ENCODE peak calls at places on chromosomes 6 and 20, in nine cellular contexts. C is activated naive CD8-positive, alpha-beta T cell treated with anti-CD3 and anti-CD28 coated beads, Interleukin-2, amount 50 U/mL, for 24 hours; G is stimulated activated CD4-positive, alpha-beta T cell treated with anti-CD3 and anti-CD28 coated beads, Interleukin-15, amount 100 ng/mL, for 1 hour; R is Calu3; Z is naive B cell; K is effector memory CD4-positive, alpha-beta T cell; O is AG08395; J is GM12865; X is AML-193. V is an unnamed sample.

GRCh38 chr20:37968726-37969401 is 64.4 kb downstream of the TTI1 start:
- DNase-seq in R (no peak), X (no peak), C (no peak), J (no peak), K (no peak), O (no peak), G (no peak), Z (no peak), V (no peak)

GRCh38 chr6:2193931-2194330 is 51.5 kb downstream of the GMDS start:
- DNase-seq in R (no peak), G (no peak), J (no peak), O (no peak), K (no peak), Z (no peak), X (no peak), C (no peak), V (no peak)

GRCh38 chr6:44084231-44085014 is 42.8 kb downstream of the MRPL14 start:
- DNase-seq in J (no peak), K (no peak), C (no peak), Z (no peak), O (peak), R (no peak), X (no peak), G (no peak), V (no peak)

GRCh38 chr20:44210422-44211176 is at the start of gene OSER1:
- DNase-seq in O (peak), C (peak), K (peak), G (peak), R (peak), J (peak), X (peak), Z (peak), V (peak)

GRCh38 chr6:125794342-125795137 is 3.8 kb downstream of the NCOA7 start:
- DNase-seq in G (no peak), O (peak), K (no peak), C (no peak), J (no peak), Z (no peak), X (no peak), R (no peak), V (no peak)

GRCh38 chr20:63115651-63116411 is 100.1 kb downstream of the YTHDF1 start:
- DNase-seq in K (no peak), X (no peak), Z (no peak), O (no peak), G (no peak), C (no peak), J (no peak), R (no peak), V (no peak)

GRCh38 chr6:139977887-139978332 is 603.5 kb upstream of the CITED2 start:
- DNase-seq in K (no peak), X (no peak), Z (no peak), R (peak), G (no peak), O (peak), J (no peak), C (no peak), V (no peak)

GRCh38 chr20:38551056-38551626 is 29.9 kb upstream of the ADIG start:
- DNase-seq in K (no peak), J (no peak), O (no peak), G (no peak), C (no peak), X (no peak), Z (no peak), R (no peak), V (no peak)

GRCh38 chr6:12280458-12280857 is 9.7 kb upstream of the EDN1 start:
- DNase-seq in X (no peak), Z (no peak), K (no peak), G (no peak), C (no peak), J (no peak), O (peak), R (no peak), V (no peak)

GRCh38 chr6:95923518-95923917 is 92.3 kb upstream of the FUT9 start:
- DNase-seq in R (no peak), Z (no peak), G (no peak), C (peak), X (peak), O (no peak), K (no peak), J (peak), V (no peak)

GRCh38 chr20:35405775-35406174 is 6.0 kb downstream of the UQCC1 start:
- DNase-seq in J (no peak), G (no peak), K (no peak), Z (no peak), C (no peak), X (no peak), O (no peak), R (no peak), V (no peak)